ENCODE peak calls at places on chromosomes 1 and 21, in eight cellular contexts. X is vagina; Z is right cardiac atrium; V is mesendoderm; W is body of pancreas; M is naive thymus-derived CD4-positive, alpha-beta T cell; F is left ventricle myocardium inferior; G is GM23248. S is an unnamed sample.

GRCh38 chr21:40074198-40074597 is 207.0 kb downstream of the PCP4 start:
- DNase-seq in M (no peak), W (no peak), X (no peak), Z (no peak), V (no peak), F (no peak), G (no peak), S (no peak)

GRCh38 chr1:176791911-176792310 is 328.9 kb downstream of the PAPPA2 start:
- DNase-seq in F (no peak), W (no peak), Z (no peak), X (no peak), G (peak), M (no peak), V (no peak), S (no peak)

GRCh38 chr21:35801388-35801787 is 258.9 kb downstream of the SETD4 start:
- DNase-seq in G (no peak), F (no peak), Z (no peak), V (no peak), X (no peak), W (no peak), M (no peak), S (no peak)

GRCh38 chr1:204573563-204573925 is 57.3 kb downstream of the MDM4 start:
- DNase-seq in W (no peak), Z (no peak), M (no peak), G (peak), V (peak), X (no peak), F (no peak), S (no peak)

GRCh38 chr1:159923203-159924024 is 1.9 kb downstream of the TAGLN2 start:
- DNase-seq in M (peak), V (peak), X (peak), W (peak), Z (peak), F (peak), G (peak), S (peak)

GRCh38 chr1:43392702-43393101 is 3.0 kb downstream of the SZT2 start:
- DNase-seq in X (no peak), M (no peak), F (no peak), Z (no peak), G (no peak), V (no peak), W (no peak), S (no peak)

GRCh38 chr1:23643668-23644554 is 47.7 kb upstream of the RPL11 start:
- DNase-seq in G (no peak), Z (no peak), X (no peak), F (no peak), M (no peak), W (no peak), V (no peak), S (no peak)

GRCh38 chr1:186059311-186059710 is 315.7 kb downstream of the TPR start:
- DNase-seq in Z (no peak), W (peak), M (no peak), F (no peak), X (no peak), V (no peak), G (peak), S (no peak)

GRCh38 chr21:31917108-31917507 is 44.3 kb downstream of the HUNK start:
- DNase-seq in Z (no peak), M (no peak), V (no peak), X (no peak), F (no peak), W (no peak), G (peak), S (no peak)

GRCh38 chr1:84433253-84434080 is 35.2 kb downstream of the DNASE2B start:
- DNase-seq in X (no peak), Z (no peak), V (peak), W (peak), M (no peak), G (peak), F (no peak), S (no peak)
- H3K27ac ChIP-seq in X (no peak), Z (no peak), V (no peak), W (peak), M (peak), G (no peak), F (no peak), S (no peak)

DNA sequence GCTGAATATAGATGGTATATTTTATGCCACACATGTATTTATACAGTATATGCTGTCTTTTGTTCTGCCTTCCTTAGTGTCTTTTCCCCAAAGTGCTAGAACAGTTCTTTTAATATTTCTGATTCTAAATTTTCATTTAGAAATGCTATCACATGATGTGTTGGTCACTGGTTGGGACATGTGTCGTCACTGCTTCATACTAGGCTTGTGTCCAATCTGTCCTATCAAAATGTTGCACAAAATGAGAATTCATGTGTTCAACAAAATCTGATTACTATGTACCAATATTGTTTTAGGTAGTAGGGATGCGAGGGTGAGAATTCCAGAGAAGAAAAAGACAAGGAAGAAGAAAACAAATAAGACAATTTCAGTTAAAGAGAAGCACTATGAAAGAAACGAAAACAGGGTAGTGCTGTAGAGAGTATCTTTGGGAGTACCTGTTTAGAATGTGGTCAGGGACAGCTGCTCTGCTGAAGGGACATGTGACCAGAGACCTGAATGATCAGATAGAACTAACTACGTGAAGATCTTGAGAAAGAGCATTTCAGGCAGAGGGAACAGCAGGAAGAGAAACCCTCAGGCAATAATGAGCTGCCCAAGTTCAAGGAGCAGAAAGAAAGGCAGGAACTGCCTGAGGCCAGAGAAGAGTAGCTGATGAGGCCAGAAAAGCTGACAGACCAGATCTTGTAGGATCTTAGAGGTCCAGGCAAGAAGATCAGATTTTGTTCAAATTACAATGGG is 1.4 kb downstream of the KMO start:
- DNase-seq in W (no peak), Z (no peak), F (no peak), M (no peak), X (no peak), G (no peak), V (peak), S (no peak)
- H3K4me3 ChIP-seq in W (no peak), Z (no peak), F (no peak), M (no peak), X (no peak), G (no peak), V (no peak), S (no peak)

DNA sequence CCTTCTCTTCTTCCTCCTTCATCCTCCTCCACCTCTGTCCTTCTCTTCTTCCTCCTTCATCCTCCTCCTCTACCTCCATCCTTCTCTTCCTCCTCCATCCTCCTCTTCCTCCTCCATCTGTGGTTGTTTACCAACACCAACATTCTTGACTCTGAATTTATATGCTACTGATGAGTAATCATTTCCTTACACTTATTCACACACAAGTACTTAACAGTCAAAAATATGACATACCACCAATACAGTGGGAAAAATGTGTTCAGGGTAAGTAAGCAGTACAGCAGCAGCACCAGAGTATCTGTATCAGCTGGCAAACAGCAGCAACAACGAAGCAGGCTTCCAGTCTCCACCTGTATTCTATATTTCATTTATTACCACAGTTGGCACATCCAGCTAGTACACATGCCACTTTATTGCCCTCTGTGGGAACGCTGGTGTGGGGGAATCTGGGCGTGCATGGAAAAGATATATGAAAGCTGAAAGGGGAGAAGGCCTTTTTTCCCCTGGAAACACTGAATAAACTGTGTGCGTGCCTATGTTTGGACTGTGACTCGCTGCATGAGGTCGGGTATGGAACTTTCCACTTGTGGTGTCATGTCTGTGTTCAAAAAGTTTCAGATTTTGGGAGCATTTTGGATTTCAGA is 16.0 kb downstream of the ADSS2 start:
- DNase-seq in F (no peak), M (no peak), G (peak), W (no peak), Z (no peak), X (no peak), V (no peak), S (no peak)
- H3K27ac ChIP-seq in F (no peak), M (no peak), G (peak), W (no peak), Z (no peak), X (no peak), V (no peak), S (peak)

GRCh38 chr1:36397378-36398230 is at the start of gene LSM10:
- DNase-seq in X (peak), W (peak), V (peak), Z (peak), G (peak), M (peak), F (peak), S (peak)

GRCh38 chr1:36401602-36402517 is 4.2 kb upstream of the LSM10 start:
- DNase-seq in G (no peak), X (no peak), W (no peak), F (no peak), Z (no peak), M (no peak), V (no peak), S (peak)

GRCh38 chr1:36400825-36401601 is 3.3 kb upstream of the LSM10 start:
- DNase-seq in Z (peak), X (no peak), M (peak), F (peak), G (peak), V (peak), W (peak), S (peak)

GRCh38 chr1:36398370-36398977 is 766 bp upstream of the LSM10 start:
- DNase-seq in F (no peak), X (no peak), G (no peak), Z (no peak), M (no peak), V (no peak), W (no peak), S (no peak)

GRCh38 chr1:36400514-36400824 is 2.8 kb upstream of the LSM10 start:
- DNase-seq in W (no peak), V (no peak), X (no peak), Z (no peak), F (no peak), M (no peak), G (no peak), S (no peak)
- H3K4me3 ChIP-seq in W (no peak), V (no peak), X (no peak), Z (no peak), F (peak), M (no peak), G (peak), S (no peak)

GRCh38 chr1:52601519-52601918 is 652 bp upstream of the GPX7 start:
- DNase-seq in M (no peak), Z (no peak), V (no peak), X (no peak), W (no peak), F (no peak), G (no peak), S (no peak)
- H3K27ac ChIP-seq in M (peak), Z (no peak), V (no peak), X (peak), W (no peak), F (peak), G (no peak), S (no peak)

DNA sequence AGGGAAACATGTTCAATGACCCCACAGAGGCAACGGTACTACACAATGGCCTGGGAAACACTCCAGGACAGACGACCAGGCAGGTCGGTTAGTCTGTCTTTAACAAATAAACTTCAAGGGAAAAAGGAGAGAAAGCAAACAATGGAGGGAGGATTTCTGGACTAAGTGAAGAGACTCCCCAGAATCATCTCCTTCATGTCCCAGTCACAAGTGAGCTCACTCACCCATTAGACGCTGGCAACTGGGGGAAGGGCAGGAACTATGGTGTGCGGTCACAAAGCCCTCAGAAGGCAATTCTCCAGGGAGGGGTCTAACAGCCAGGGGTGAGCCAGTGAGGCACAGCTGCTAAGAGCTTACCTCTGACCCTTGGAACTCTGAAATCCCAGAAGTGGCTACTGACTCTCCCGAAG is 55.7 kb upstream of the NADK start:
- DNase-seq in M (no peak), Z (no peak), G (peak), X (no peak), F (no peak), W (no peak), V (peak), S (no peak)
- H3K4me3 ChIP-seq in M (no peak), Z (no peak), G (no peak), X (no peak), F (no peak), W (no peak), V (no peak), S (no peak)

S was measured in aorta.